ENCODE peak calls at places on chromosomes 3 and 15, in nine cellular contexts. S is tibial artery; Z is caudate nucleus; K is iPS DF 19.7; L is activated T-helper 2 cell treated with anti-CD3 and anti-CD28 coated beads, Interferon-gamma antibody, Interleukin-2, Interleukin-4, amounts not matched to agents 10 μg/mL and 5 μg/mL and 100 μg/mL, durations not matched to agents 14 hours and 24 hours and 36 hours; M is iPS-NIHi11; Q is NCI-H187 treated with DMSO at 0.1 percent for 48 hours; F is Right ventricle myocardium superior; W is activated naive CD4-positive, alpha-beta T cell treated with anti-CD3 and anti-CD28 coated beads for 36 hours. U is an unnamed sample.
A peak's percentile ranks its signal among the peaks of the same experiment; 100 is the strongest.

GRCh38 chr15:84797212-84797611 is 19.9 kb upstream of the ALPK3 start:
- DNase-seq in M (no peak), Z (no peak), S (no peak), W (no peak), F (no peak), Q (no peak), L (no peak), K (no peak), U (no peak)

GRCh38 chr3:37712918-37713819 is 148.5 kb upstream of the CTDSPL start:
- DNase-seq in W (no peak), Q (no peak), L (no peak), Z (no peak), F (no peak), S (peak; percentile 74), K (no peak), M (no peak), U (no peak)

GRCh38 chr15:42498212-42499038 is 3.0 kb downstream of the SNAP23 start:
- DNase-seq in K (no peak), L (no peak), M (no peak), W (no peak), F (no peak), Z (no peak), S (no peak), Q (no peak), U (no peak)

GRCh38 chr3:124297062-124297980 is 305.4 kb upstream of the ROPN1 start:
- DNase-seq in Q (no peak), S (no peak), Z (no peak), K (no peak), W (no peak), L (no peak), F (no peak), M (no peak), U (no peak)

GRCh38 chr15:29143293-29143692 is 126.3 kb downstream of the NSMCE3 start:
- DNase-seq in F (no peak), Q (no peak), K (no peak), W (no peak), S (no peak), Z (no peak), L (no peak), M (no peak), U (no peak)

GRCh38 chr3:183202004-183202722 is 39.6 kb upstream of the LAMP3 start:
- DNase-seq in M (no peak), Z (no peak), K (no peak), S (no peak), W (peak; percentile 59), Q (no peak), F (no peak), L (peak; percentile 23), U (no peak)

GRCh38 chr3:46208167-46208704 is at the start of gene CCR1:
- DNase-seq in K (no peak), Q (no peak), L (peak; percentile 44), Z (no peak), W (peak; percentile 67), F (peak; percentile 73), M (peak; percentile 59), S (no peak), U (peak; percentile 50)

GRCh38 chr3:11901286-11901875 is 54.7 kb upstream of the TAMM41 start:
- DNase-seq in W (no peak), F (no peak), S (no peak), K (no peak), Z (no peak), L (no peak), M (no peak), Q (no peak), U (no peak)

GRCh38 chr15:69224383-69224782 is 63.9 kb downstream of the GLCE start:
- DNase-seq in K (no peak), L (no peak), M (peak; percentile 28), Z (no peak), Q (no peak), F (no peak), W (no peak), S (no peak), U (peak; percentile 18)

GRCh38 chr3:153639634-153640033 is 477.6 kb downstream of the RAP2B start:
- DNase-seq in F (no peak), W (no peak), L (no peak), S (no peak), Q (no peak), K (no peak), M (no peak), Z (no peak), U (no peak)

GRCh38 chr3:168996622-168997021 is 666.9 kb downstream of the MECOM start:
- DNase-seq in S (no peak), W (no peak), F (no peak), M (no peak), Q (no peak), Z (no peak), L (no peak), K (no peak), U (no peak)

GRCh38 chr15:72998226-72998625 is 54.0 kb upstream of the NEO1 start:
- DNase-seq in Z (no peak), K (no peak), M (no peak), L (no peak), W (no peak), Q (no peak), F (no peak), S (no peak), U (no peak)

GRCh38 chr15:73789491-73790240 is 36.5 kb upstream of the INSYN1 start:
- DNase-seq in L (no peak), S (no peak), Z (no peak), M (no peak), K (no peak), F (no peak), W (no peak), Q (no peak), U (no peak)

GRCh38 chr3:179156170-179156569 is 8.0 kb downstream of the PIK3CA start:
- DNase-seq in F (no peak), M (no peak), Z (no peak), L (no peak), S (no peak), Q (no peak), K (no peak), W (no peak), U (no peak)

U was measured in WTC11.